ENCODE peak calls at places on chromosomes 12 and 14, in seven cellular contexts. One of them, this sample, is unnamed.
A peak's percentile ranks its signal among the peaks of the same experiment; 100 is the strongest.

GRCh38 chr12:105474672-105475071 is 144.2 kb downstream of the C12orf75 start:
- DNase-seq in astrocyte of the spinal cord: no peak
- DNase-seq in amygdala: no peak
- DNase-seq in C1 segment of cervical spinal cord: no peak
- DNase-seq in A172: peak; percentile 44
- DNase-seq in IMR-90: peak; percentile 22
- DNase-seq in mesendoderm: no peak
- DNase-seq in this sample: no peak

GRCh38 chr12:92769124-92769901 is 66.5 kb downstream of the PLEKHG7 start:
- DNase-seq in amygdala: no peak
- DNase-seq in mesendoderm: no peak
- DNase-seq in A172: no peak
- DNase-seq in C1 segment of cervical spinal cord: no peak
- DNase-seq in IMR-90: no peak
- DNase-seq in astrocyte of the spinal cord: peak; percentile 32
- DNase-seq in this sample: peak; percentile 75

GRCh38 chr12:121916719-121917118 is 1.7 kb upstream of the CFAP251 start:
- DNase-seq in C1 segment of cervical spinal cord: no peak
- DNase-seq in amygdala: no peak
- DNase-seq in astrocyte of the spinal cord: peak; percentile 51
- DNase-seq in A172: no peak
- DNase-seq in mesendoderm: no peak
- DNase-seq in IMR-90: peak; percentile 67
- DNase-seq in this sample: no peak

GRCh38 chr14:23398348-23398747 is 9.7 kb downstream of the MYH6 start:
- DNase-seq in A172: no peak
- DNase-seq in amygdala: no peak
- DNase-seq in mesendoderm: no peak
- DNase-seq in IMR-90: no peak
- DNase-seq in C1 segment of cervical spinal cord: no peak
- DNase-seq in astrocyte of the spinal cord: no peak
- DNase-seq in this sample: no peak

GRCh38 chr14:23538785-23539184 is 12.8 kb downstream of the ZFHX2 start:
- DNase-seq in IMR-90: peak; percentile 31
- DNase-seq in amygdala: peak; percentile 23
- DNase-seq in C1 segment of cervical spinal cord: no peak
- DNase-seq in astrocyte of the spinal cord: peak; percentile 22
- DNase-seq in A172: no peak
- DNase-seq in mesendoderm: peak; percentile 83
- DNase-seq in this sample: no peak

GRCh38 chr12:89324437-89324836 is 27.9 kb downstream of the DUSP6 start:
- DNase-seq in astrocyte of the spinal cord: no peak
- DNase-seq in C1 segment of cervical spinal cord: no peak
- DNase-seq in amygdala: no peak
- DNase-seq in IMR-90: no peak
- DNase-seq in mesendoderm: no peak
- DNase-seq in A172: no peak
- DNase-seq in this sample: no peak

GRCh38 chr12:81610955-81611889 is 147.9 kb downstream of the PPFIA2 start:
- DNase-seq in amygdala: no peak
- DNase-seq in IMR-90: peak; percentile 1
- DNase-seq in A172: peak; percentile 10
- DNase-seq in astrocyte of the spinal cord: no peak
- DNase-seq in C1 segment of cervical spinal cord: no peak
- DNase-seq in mesendoderm: peak; percentile 36
- DNase-seq in this sample: peak; percentile 14

GRCh38 chr14:54556535-54556934 is 10.4 kb upstream of the SAMD4A start:
- DNase-seq in mesendoderm: peak; percentile 73
- DNase-seq in C1 segment of cervical spinal cord: no peak
- DNase-seq in astrocyte of the spinal cord: no peak
- DNase-seq in amygdala: no peak
- DNase-seq in A172: no peak
- DNase-seq in IMR-90: no peak
- DNase-seq in this sample: no peak

GRCh38 chr12:27982951-27983350 is 10.4 kb upstream of the PTHLH start:
- DNase-seq in mesendoderm: no peak
- DNase-seq in A172: no peak
- DNase-seq in amygdala: no peak
- DNase-seq in C1 segment of cervical spinal cord: no peak
- DNase-seq in IMR-90: no peak
- DNase-seq in astrocyte of the spinal cord: peak; percentile 16
- DNase-seq in this sample: no peak

GRCh38 chr14:62126885-62127478 is 364.8 kb downstream of the SNAPC1 start:
- DNase-seq in IMR-90: peak; percentile 72
- DNase-seq in amygdala: no peak
- DNase-seq in C1 segment of cervical spinal cord: no peak
- DNase-seq in mesendoderm: peak; percentile 65
- DNase-seq in astrocyte of the spinal cord: peak; percentile 67
- DNase-seq in A172: peak; percentile 11
- DNase-seq in this sample: no peak

GRCh38 chr12:130161261-130162231 is 718 bp upstream of the FZD10 start:
- DNase-seq in mesendoderm: peak; percentile 76
- DNase-seq in IMR-90: no peak
- DNase-seq in A172: no peak
- DNase-seq in amygdala: no peak
- DNase-seq in C1 segment of cervical spinal cord: no peak
- DNase-seq in astrocyte of the spinal cord: peak; percentile 18
- DNase-seq in this sample: no peak

GRCh38 chr14:64702493-64703392 is 1.5 kb upstream of the PLEKHG3 start:
- DNase-seq in C1 segment of cervical spinal cord: no peak
- DNase-seq in A172: no peak
- DNase-seq in astrocyte of the spinal cord: no peak
- DNase-seq in amygdala: no peak
- DNase-seq in mesendoderm: peak; percentile 93
- DNase-seq in IMR-90: no peak
- DNase-seq in this sample: no peak

GRCh38 chr12:27971606-27972005 is 927 bp downstream of the PTHLH start:
- DNase-seq in IMR-90: peak; percentile 30
- DNase-seq in amygdala: no peak
- DNase-seq in mesendoderm: no peak
- DNase-seq in astrocyte of the spinal cord: no peak
- DNase-seq in C1 segment of cervical spinal cord: no peak
- DNase-seq in A172: no peak
- DNase-seq in this sample: no peak

GRCh38 chr12:121390856-121391255 is 9.1 kb upstream of the RNF34 start:
- DNase-seq in amygdala: no peak
- DNase-seq in A172: no peak
- DNase-seq in IMR-90: no peak
- DNase-seq in mesendoderm: no peak
- DNase-seq in astrocyte of the spinal cord: no peak
- DNase-seq in C1 segment of cervical spinal cord: no peak
- DNase-seq in this sample: no peak

GRCh38 chr14:22980672-22981089 is 1.7 kb downstream of the AJUBA start:
- DNase-seq in astrocyte of the spinal cord: peak; percentile 34
- DNase-seq in IMR-90: peak; percentile 32
- DNase-seq in amygdala: no peak
- DNase-seq in A172: peak; percentile 28
- DNase-seq in C1 segment of cervical spinal cord: no peak
- DNase-seq in mesendoderm: peak; percentile 67
- DNase-seq in this sample: no peak